ENCODE peak calls at places on chromosomes 2 and 18, in eight cellular contexts. M, W, H, A, Y, T, K and B are unnamed samples.

GRCh38 chr2:206212673-206213513 is 53.2 kb downstream of the EEF1B2 start:
- DNase-seq in T (no peak), M (no peak), Y (no peak), K (no peak), A (no peak), H (no peak), W (no peak), B (no peak)

GRCh38 chr2:42653908-42654445 is 85.5 kb downstream of the MTA3 start:
- DNase-seq in M (no peak), Y (no peak), W (no peak), A (no peak), K (no peak), H (no peak), T (no peak), B (no peak)

GRCh38 chr2:201647431-201647830 is 4.1 kb upstream of the TMEM237 start:
- DNase-seq in M (no peak), Y (no peak), K (no peak), T (no peak), H (no peak), A (no peak), W (no peak), B (no peak)

GRCh38 chr2:230793573-230794359 is 71.0 kb upstream of the ITM2C start:
- DNase-seq in H (peak), W (no peak), T (no peak), M (peak), A (no peak), K (no peak), Y (peak), B (no peak)

GRCh38 chr18:63427566-63427965 is 5.3 kb upstream of the VPS4B start:
- DNase-seq in Y (no peak), A (no peak), T (no peak), K (no peak), W (no peak), H (peak), M (no peak), B (no peak)

GRCh38 chr2:109242222-109242653 is 113.2 kb downstream of the SH3RF3 start:
- DNase-seq in H (no peak), Y (no peak), M (no peak), K (no peak), T (no peak), W (no peak), A (no peak), B (no peak)

GRCh38 chr2:172701250-172701649 is 34.4 kb upstream of the RAPGEF4 start:
- DNase-seq in A (no peak), K (no peak), Y (no peak), T (no peak), H (no peak), W (no peak), M (peak), B (no peak)

GRCh38 chr2:145023331-145023934 is 503.5 kb upstream of the ZEB2 start:
- DNase-seq in A (no peak), K (no peak), M (no peak), H (no peak), W (no peak), Y (no peak), T (no peak), B (no peak)

GRCh38 chr18:48116873-48117630 is 186.6 kb upstream of the SMAD2 start:
- DNase-seq in T (no peak), W (no peak), A (no peak), K (no peak), H (no peak), M (no peak), Y (no peak), B (no peak)

GRCh38 chr2:58427572-58428285 is 186.6 kb upstream of the FANCL start:
- DNase-seq in M (no peak), K (peak), Y (peak), A (no peak), W (peak), H (peak), T (peak), B (peak)

GRCh38 chr2:235293060-235293459 is 200.8 kb upstream of the AGAP1 start:
- DNase-seq in Y (no peak), K (no peak), W (no peak), A (no peak), H (no peak), T (no peak), M (no peak), B (no peak)

GRCh38 chr2:214311031-214311533 is 99.8 kb upstream of the VWC2L start:
- DNase-seq in Y (no peak), T (no peak), K (no peak), A (no peak), W (no peak), H (peak), M (no peak), B (no peak)

GRCh38 chr18:1053654-1054315 is 149.1 kb downstream of the ADCYAP1 start:
- DNase-seq in A (no peak), Y (no peak), M (no peak), H (no peak), T (no peak), K (no peak), W (no peak), B (no peak)
- TF ChIP-seq CTCF in A (no peak), Y (no peak), M (no peak), H (no peak), T (no peak), K (no peak), W (no peak), B (no peak)

DNA sequence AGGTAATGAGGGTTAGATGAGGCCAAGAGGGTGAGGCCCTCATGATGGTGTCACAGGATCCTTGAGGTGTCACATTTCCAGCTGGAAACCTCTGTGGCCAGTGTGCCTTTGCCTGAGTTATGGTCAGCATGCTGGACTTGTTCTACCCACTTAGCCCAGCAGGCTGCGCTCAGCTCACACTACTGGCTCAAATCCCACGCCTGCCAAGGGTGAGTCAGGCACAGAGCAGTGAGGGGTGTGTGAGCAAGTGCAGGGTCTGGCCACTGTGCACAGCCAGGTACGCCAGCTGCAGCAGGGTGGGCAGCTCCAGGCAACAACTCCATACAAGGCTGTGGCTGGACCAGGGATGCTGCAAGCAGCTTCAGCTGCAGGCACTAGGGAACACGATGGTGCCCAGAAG is 616.6 kb upstream of the FSHR start:
- DNase-seq in H (peak), W (peak), M (no peak), A (no peak), T (peak), Y (no peak), K (peak), B (no peak)
- TF ChIP-seq CTCF in H (peak), W (peak), M (no peak), A (peak), T (peak), Y (no peak), K (peak), B (peak)

DNA sequence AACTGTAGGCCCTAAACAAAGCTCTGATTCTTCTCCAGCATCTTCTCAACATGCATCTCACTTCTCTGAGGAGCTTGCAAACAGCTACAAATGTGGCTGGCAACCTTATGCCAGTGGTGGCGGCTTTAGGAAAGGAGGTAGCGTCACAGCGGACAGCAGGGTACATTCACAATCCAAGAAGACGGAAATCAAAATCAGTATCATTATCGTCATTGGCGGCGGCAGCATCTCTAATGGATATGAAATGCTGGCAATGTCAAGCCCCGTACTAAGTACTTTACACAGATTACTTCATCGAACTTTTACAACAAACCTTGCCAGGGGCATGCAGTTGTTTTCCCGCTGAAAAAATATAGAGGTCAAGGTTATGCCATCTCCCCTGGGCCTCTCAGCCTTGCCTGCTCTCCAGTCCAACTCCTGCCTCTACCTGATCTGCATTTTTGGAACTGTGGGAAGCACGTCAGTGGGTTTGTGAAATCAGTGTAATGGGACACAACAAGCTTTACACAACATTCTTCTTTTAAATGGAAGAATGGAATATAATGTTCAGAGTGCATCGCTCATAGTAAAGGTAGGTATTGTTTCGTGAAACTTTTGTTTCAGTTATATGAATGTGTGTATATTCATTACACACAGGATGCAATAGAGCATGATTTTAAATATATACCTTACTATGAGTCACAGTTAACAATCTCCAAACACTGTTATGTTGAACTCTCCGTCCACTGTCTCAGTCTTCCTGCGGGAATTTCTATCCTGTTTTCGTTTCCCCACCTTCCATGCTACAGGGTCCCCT is 152.9 kb downstream of the TTC32 start:
- DNase-seq in A (no peak), M (no peak), K (no peak), W (no peak), Y (no peak), T (no peak), H (no peak), B (no peak)
- TF ChIP-seq CTCF in A (no peak), M (no peak), K (no peak), W (no peak), Y (no peak), T (no peak), H (no peak), B (no peak)

DNA sequence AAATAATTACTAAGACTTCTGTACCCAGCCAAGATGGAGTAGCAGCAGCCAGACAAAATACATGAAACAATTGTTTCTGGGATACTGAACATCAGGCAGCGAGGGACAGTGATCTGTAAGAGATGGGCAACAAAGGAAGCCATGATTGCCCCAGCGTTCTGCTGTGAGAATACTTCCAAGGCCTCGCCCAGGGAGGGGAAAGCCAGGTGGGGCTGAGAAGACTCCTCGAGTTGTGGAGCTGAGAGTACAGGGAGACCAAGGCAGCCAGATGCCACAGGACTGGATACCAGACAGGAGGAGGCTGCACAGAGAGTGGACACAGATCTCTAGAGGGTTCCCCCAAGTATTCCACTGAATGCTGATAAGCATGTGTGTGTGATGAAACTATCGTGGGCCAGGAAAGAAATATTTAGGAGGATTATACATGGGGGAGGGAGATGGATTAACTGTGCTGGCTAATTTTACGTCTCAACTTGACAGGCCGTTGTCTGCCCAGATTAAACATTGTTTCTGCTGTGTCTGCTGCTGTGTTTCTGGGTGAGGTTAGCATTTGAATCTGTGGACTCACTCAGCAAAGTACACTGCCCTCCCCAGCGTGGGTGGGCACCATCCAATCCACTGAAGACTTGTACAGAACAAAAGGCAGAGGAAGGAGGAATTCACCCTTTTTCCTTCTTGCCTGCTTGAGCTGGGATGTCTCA is 10.2 kb upstream of the LIMS2 start:
- DNase-seq in Y (no peak), W (no peak), H (no peak), M (no peak), A (no peak), T (no peak), K (no peak), B (no peak)
- TF ChIP-seq CTCF in Y (no peak), W (no peak), H (no peak), M (no peak), A (no peak), T (no peak), K (no peak), B (no peak)

GRCh38 chr2:208034503-208035140 is 9.3 kb upstream of the PLEKHM3 start:
- DNase-seq in M (no peak), K (no peak), T (no peak), H (no peak), A (no peak), Y (no peak), W (no peak), B (no peak)

GRCh38 chr2:208036357-208036756 is 11.0 kb upstream of the PLEKHM3 start:
- DNase-seq in Y (no peak), T (no peak), K (no peak), A (no peak), M (no peak), W (no peak), H (no peak), B (no peak)

GRCh38 chr2:208031608-208032019 is 6.3 kb upstream of the PLEKHM3 start:
- DNase-seq in M (no peak), A (no peak), T (no peak), K (no peak), Y (no peak), H (peak), W (no peak), B (no peak)

GRCh38 chr2:208037564-208038487 is 12.5 kb upstream of the PLEKHM3 start:
- DNase-seq in W (no peak), A (no peak), H (no peak), K (no peak), T (no peak), M (no peak), Y (no peak), B (no peak)

DNA sequence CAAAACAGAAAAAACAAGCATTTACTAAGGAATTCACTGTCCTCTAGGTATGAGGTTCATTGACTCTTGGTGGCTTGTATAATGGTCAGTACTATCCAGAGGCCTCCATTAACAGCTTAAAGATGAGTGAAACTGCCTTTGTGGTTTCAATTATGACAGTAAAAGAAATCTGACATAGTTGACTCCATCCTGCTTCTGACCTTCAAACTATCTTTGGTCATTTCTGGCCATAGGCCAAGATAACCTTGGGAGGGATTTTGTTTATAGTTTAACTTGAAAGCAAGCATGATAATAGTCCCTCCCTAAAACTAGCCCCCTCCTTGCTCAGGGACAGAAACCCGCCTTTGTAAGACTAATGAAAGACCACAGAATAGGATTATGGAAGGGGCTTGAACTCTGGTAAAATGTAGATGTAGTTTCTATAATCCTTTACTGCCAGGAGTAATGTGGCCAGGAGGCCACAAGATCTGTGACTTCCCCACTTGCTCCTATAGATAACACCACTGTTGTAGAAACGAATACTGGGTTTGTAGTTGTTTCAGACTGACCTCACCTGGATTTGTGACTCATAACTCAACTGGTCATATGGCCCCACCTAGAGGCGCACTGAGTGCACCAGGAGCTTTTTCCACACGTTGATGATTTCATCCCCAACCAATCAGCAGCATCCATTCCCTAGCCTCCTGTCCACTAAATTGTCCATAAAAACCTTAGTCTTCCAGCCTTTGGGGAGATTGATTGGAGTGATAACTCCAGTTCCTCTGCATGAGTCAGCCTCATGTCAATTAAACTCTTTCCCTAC is 8.6 kb upstream of the PLEKHM3 start:
- DNase-seq in A (peak), K (no peak), M (no peak), T (no peak), W (peak), H (peak), Y (no peak), B (no peak)
- TF ChIP-seq CTCF in A (peak), K (no peak), M (no peak), T (no peak), W (no peak), H (peak), Y (no peak), B (no peak)

GRCh38 chr2:132416996-132417395 is 391 bp downstream of the GPR39 start:
- DNase-seq in Y (no peak), A (no peak), H (no peak), W (no peak), M (no peak), K (no peak), T (no peak), B (no peak)

GRCh38 chr2:132415256-132416079 is 1.1 kb upstream of the GPR39 start:
- DNase-seq in Y (peak), W (no peak), T (peak), K (no peak), H (no peak), M (no peak), A (no peak), B (no peak)

GRCh38 chr2:132412021-132412420 is 4.6 kb upstream of the GPR39 start:
- DNase-seq in H (no peak), Y (no peak), T (no peak), W (no peak), M (no peak), K (no peak), A (no peak), B (no peak)

GRCh38 chr2:132417430-132418035 is 928 bp downstream of the GPR39 start:
- DNase-seq in A (no peak), H (no peak), T (no peak), W (no peak), K (no peak), M (no peak), Y (no peak), B (no peak)

GRCh38 chr2:132416080-132416911 is at the start of gene GPR39:
- DNase-seq in T (peak), H (no peak), A (no peak), W (peak), K (peak), Y (peak), M (peak), B (peak)
- TF ChIP-seq CTCF in T (no peak), H (no peak), A (no peak), W (no peak), K (no peak), Y (no peak), M (no peak), B (no peak)

GRCh38 chr2:78023356-78023755 is 501.2 kb upstream of the LRRTM4 start:
- DNase-seq in A (no peak), K (no peak), W (no peak), H (no peak), Y (no peak), M (no peak), T (no peak), B (no peak)
- TF ChIP-seq CTCF in A (no peak), K (no peak), W (no peak), H (no peak), Y (no peak), M (no peak), T (no peak), B (no peak)

GRCh38 chr2:112646102-112646719 is 472 bp downstream of the SLC20A1 start:
- DNase-seq in M (no peak), H (peak), T (no peak), Y (no peak), A (peak), K (no peak), W (no peak), B (peak)

GRCh38 chr2:112644155-112644932 is 1.4 kb upstream of the SLC20A1 start:
- DNase-seq in M (no peak), K (no peak), T (no peak), H (no peak), A (no peak), W (no peak), Y (no peak), B (no peak)

GRCh38 chr2:112644933-112645395 is 775 bp upstream of the SLC20A1 start:
- DNase-seq in M (no peak), W (no peak), T (no peak), A (no peak), H (no peak), Y (no peak), K (no peak), B (no peak)

GRCh38 chr2:112646791-112647720 is 1.3 kb downstream of the SLC20A1 start:
- DNase-seq in W (no peak), A (peak), T (no peak), H (peak), K (no peak), Y (no peak), M (no peak), B (no peak)

GRCh38 chr2:112645396-112646101 is at the start of gene SLC20A1:
- DNase-seq in Y (peak), M (no peak), A (peak), K (peak), T (peak), H (peak), W (peak), B (peak)
- TF ChIP-seq CTCF in Y (peak), M (peak), A (peak), K (peak), T (peak), H (peak), W (peak), B (peak)

GRCh38 chr2:104215269-104216161 is 638.4 kb upstream of the POU3F3 start:
- DNase-seq in W (no peak), H (no peak), A (no peak), M (no peak), T (no peak), K (no peak), Y (no peak), B (no peak)
- TF ChIP-seq CTCF in W (no peak), H (no peak), A (no peak), M (no peak), T (no peak), K (no peak), Y (no peak), B (no peak)

DNA sequence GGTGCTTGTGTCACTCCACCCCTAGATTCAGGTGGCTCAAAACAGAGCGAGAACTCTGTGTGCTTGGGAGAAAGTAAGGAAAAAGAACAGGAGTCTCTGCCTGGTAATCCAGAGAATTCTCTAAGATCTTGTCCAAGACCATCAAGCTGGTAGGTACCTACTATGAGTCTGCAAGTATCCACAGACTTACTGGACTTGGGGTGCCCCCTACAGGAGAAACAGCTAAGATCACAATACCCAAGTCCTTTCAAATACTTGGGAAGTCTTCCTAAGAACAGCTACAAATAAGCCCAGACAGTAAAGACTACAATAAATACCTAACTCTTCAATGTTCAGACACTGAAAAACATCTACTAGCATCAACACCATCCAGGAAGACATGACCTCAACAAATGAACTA is 1143.6 kb upstream of the ACVR2A start:
- DNase-seq in K (no peak), A (peak), T (no peak), Y (no peak), W (no peak), M (no peak), H (peak), B (no peak)
- TF ChIP-seq CTCF in K (no peak), A (peak), T (no peak), Y (no peak), W (peak), M (no peak), H (peak), B (no peak)